ENCODE peak calls at places on chromosomes 6 and 20, in eight cellular contexts. P is MV-4-11; G is GM23248; K is GM06990; L is GM23338; A is CD8-positive, alpha-beta T cell; Y is aorta; Q is tibial artery. O is an unnamed sample.

GRCh38 chr6:31079656-31080261 is 32.6 kb downstream of the C6orf15 start:
- DNase-seq in P (peak), G (peak), K (peak), L (peak), A (peak), Y (no peak), Q (peak), O (no peak)

GRCh38 chr20:33276303-33277113 is 6.5 kb upstream of the BPIFB1 start:
- DNase-seq in P (no peak), G (no peak), K (no peak), L (no peak), A (no peak), Y (peak), Q (peak), O (no peak)

GRCh38 chr6:113909224-113909856 is 52.2 kb downstream of the MARCKS start:
- DNase-seq in P (peak), G (peak), K (no peak), L (peak), A (peak), Y (no peak), Q (no peak), O (no peak)

GRCh38 chr6:32086661-32087573 is 22.2 kb downstream of the TNXB start:
- DNase-seq in P (peak), G (peak), K (peak), L (peak), A (no peak), Y (peak), Q (no peak), O (no peak)

GRCh38 chr6:84263557-84263956 is 36.1 kb upstream of the CEP162 start:
- DNase-seq in P (no peak), G (no peak), K (no peak), L (peak), A (no peak), Y (no peak), Q (no peak), O (no peak)

GRCh38 chr6:168155821-168156741 is 77.1 kb upstream of the FRMD1 start:
- DNase-seq in P (no peak), G (no peak), K (no peak), L (no peak), A (no peak), Y (no peak), Q (no peak), O (no peak)

GRCh38 chr20:11676618-11677289 is 240.9 kb upstream of the BTBD3 start:
- DNase-seq in P (peak), G (peak), K (no peak), L (peak), A (no peak), Y (no peak), Q (no peak), O (no peak)

GRCh38 chr6:39075010-39075738 is 26.6 kb downstream of the GLP1R start:
- DNase-seq in P (no peak), G (no peak), K (no peak), L (no peak), A (no peak), Y (no peak), Q (peak), O (no peak)

GRCh38 chr6:277746-278145 is 14.5 kb upstream of the DUSP22 start:
- DNase-seq in P (no peak), G (no peak), K (no peak), L (no peak), A (no peak), Y (no peak), Q (no peak), O (no peak)

GRCh38 chr20:48298851-48299484 is 513.7 kb upstream of the SULF2 start:
- DNase-seq in P (peak), G (peak), K (no peak), L (no peak), A (no peak), Y (no peak), Q (no peak), O (no peak)

GRCh38 chr6:38570750-38571149 is 69.0 kb downstream of the BTBD9 start:
- DNase-seq in P (no peak), G (peak), K (no peak), L (peak), A (no peak), Y (no peak), Q (no peak), O (no peak)

GRCh38 chr20:6053776-6054688 is at the start of gene LRRN4:
- DNase-seq in P (no peak), G (peak), K (no peak), L (peak), A (no peak), Y (no peak), Q (no peak), O (peak)

GRCh38 chr6:170554086-170554887 is at the start of gene TBP:
- DNase-seq in P (peak), G (peak), K (peak), L (peak), A (peak), Y (peak), Q (peak), O (peak)

GRCh38 chr6:82775361-82775760 is 290.3 kb downstream of the UBE3D start:
- DNase-seq in P (no peak), G (peak), K (no peak), L (no peak), A (no peak), Y (no peak), Q (no peak), O (no peak)

GRCh38 chr20:62936996-62937352 is 973 bp upstream of the GID8 start:
- DNase-seq in P (peak), G (peak), K (no peak), L (no peak), A (no peak), Y (no peak), Q (no peak), O (no peak)

GRCh38 chr6:40116829-40117228 is 182.6 kb upstream of the MOCS1 start:
- DNase-seq in P (no peak), G (no peak), K (no peak), L (no peak), A (no peak), Y (no peak), Q (no peak), O (no peak)

GRCh38 chr6:135269399-135270005 is 88.4 kb downstream of the MYB start:
- DNase-seq in P (no peak), G (no peak), K (no peak), L (no peak), A (no peak), Y (no peak), Q (no peak), O (no peak)

GRCh38 chr20:51493346-51493791 is 49.1 kb downstream of the NFATC2 start:
- DNase-seq in P (no peak), G (no peak), K (no peak), L (no peak), A (no peak), Y (no peak), Q (no peak), O (no peak)

GRCh38 chr6:158041370-158041769 is 59.7 kb downstream of the SYNJ2 start:
- DNase-seq in P (no peak), G (peak), K (no peak), L (no peak), A (no peak), Y (peak), Q (peak), O (no peak)

GRCh38 chr6:68343901-68344300 is 291.2 kb upstream of the ADGRB3 start:
- DNase-seq in P (peak), G (peak), K (no peak), L (peak), A (no peak), Y (no peak), Q (no peak), O (no peak)

GRCh38 chr6:126385536-126385935 is 45.6 kb downstream of the CENPW start:
- DNase-seq in P (no peak), G (no peak), K (no peak), L (no peak), A (no peak), Y (no peak), Q (no peak), O (no peak)

GRCh38 chr6:56724455-56724854 is 81.8 kb upstream of the DST start:
- DNase-seq in P (no peak), G (peak), K (no peak), L (no peak), A (no peak), Y (no peak), Q (no peak), O (no peak)

GRCh38 chr6:111238464-111239119 is 151.3 kb downstream of the SLC16A10 start:
- DNase-seq in P (peak), G (peak), K (no peak), L (no peak), A (no peak), Y (no peak), Q (no peak), O (no peak)

GRCh38 chr20:47124235-47124717 is 229.6 kb downstream of the EYA2 start:
- DNase-seq in P (peak), G (peak), K (no peak), L (no peak), A (no peak), Y (no peak), Q (no peak), O (no peak)

GRCh38 chr6:42131531-42131930 is 10.9 kb downstream of the C6orf132 start:
- DNase-seq in P (no peak), G (peak), K (no peak), L (no peak), A (no peak), Y (no peak), Q (no peak), O (no peak)

GRCh38 chr6:101705866-101706265 is 312.4 kb downstream of the GRIK2 start:
- DNase-seq in P (no peak), G (peak), K (no peak), L (no peak), A (no peak), Y (no peak), Q (no peak), O (no peak)

GRCh38 chr20:36941403-36941835 is 10.1 kb downstream of the SAMHD1 start:
- DNase-seq in P (peak), G (peak), K (no peak), L (no peak), A (no peak), Y (no peak), Q (no peak), O (no peak)

GRCh38 chr6:149060300-149060984 is 257.1 kb upstream of the TAB2 start:
- DNase-seq in P (no peak), G (no peak), K (peak), L (no peak), A (peak), Y (no peak), Q (no peak), O (peak)

GRCh38 chr20:53409177-53409576 is 184.5 kb downstream of the ZNF217 start:
- DNase-seq in P (no peak), G (peak), K (no peak), L (no peak), A (no peak), Y (no peak), Q (no peak), O (no peak)

GRCh38 chr6:64224819-64225218 is 589.2 kb downstream of the PHF3 start:
- DNase-seq in P (no peak), G (peak), K (no peak), L (no peak), A (no peak), Y (no peak), Q (no peak), O (no peak)